ENCODE peak calls at places on chromosome 1, in five cellular contexts. S is stimulated activated CD4-positive, alpha-beta T cell treated with anti-CD3 and anti-CD28 coated beads, Interleukin-4, amount 100 ng/mL, for 24 hours; N is KG1; B is activated naive CD4-positive, alpha-beta T cell treated with anti-CD3 and anti-CD28 coated beads, Interleukin-2, amount 10 ng/mL, durations not matched to agents 7 days and 5 days; P is heart left ventricle. Y is an unnamed sample.

GRCh38 chr1:223620297-223620900 is 45.1 kb downstream of the CAPN8 start:
- DNase-seq in B (no peak), N (no peak), P (no peak), S (no peak), Y (no peak)

GRCh38 chr1:90147093-90147492 is 152.2 kb downstream of the ZNF326 start:
- DNase-seq in S (no peak), P (no peak), B (no peak), N (no peak), Y (no peak)

GRCh38 chr1:56424744-56425493 is 154.4 kb downstream of the PLPP3 start:
- DNase-seq in P (peak; percentile 94), S (no peak), B (no peak), N (no peak), Y (peak; percentile 81)

GRCh38 chr1:209937996-209938959 is at the start of gene SYT14:
- DNase-seq in N (no peak), B (no peak), S (no peak), P (no peak), Y (peak; percentile 86)

GRCh38 chr1:212228076-212228475 is 57.1 kb upstream of the PPP2R5A start:
- DNase-seq in S (no peak), B (no peak), N (no peak), P (no peak), Y (no peak)

GRCh38 chr1:47752048-47752451 is 245.1 kb downstream of the TRABD2B start:
- DNase-seq in S (no peak), P (no peak), N (no peak), B (no peak), Y (no peak)

GRCh38 chr1:236091933-236092318 is 27.0 kb upstream of the NID1 start:
- DNase-seq in P (no peak), S (no peak), N (no peak), B (no peak), Y (no peak)

GRCh38 chr1:65421341-65422174 is 1.1 kb downstream of the LEPR start:
- DNase-seq in N (peak; percentile 34), S (no peak), P (no peak), B (no peak), Y (no peak)

GRCh38 chr1:108570998-108571401 is 11.1 kb downstream of the EEIG2 start:
- DNase-seq in P (no peak), N (no peak), S (no peak), B (no peak), Y (no peak)

GRCh38 chr1:78070758-78071157 is 25.0 kb downstream of the GIPC2 start:
- DNase-seq in B (no peak), N (no peak), S (no peak), P (no peak), Y (no peak)